ENCODE peak calls at places on chromosomes 11 and 22, in seven cellular contexts. G is stimulated activated CD8-positive, alpha-beta memory T cell treated with anti-CD3 and anti-CD28 coated beads, Interleukin-15, amount 100 ng/mL, for 1 hour; A is T-cell; M is stimulated activated CD4-positive, alpha-beta T cell treated with anti-CD3 and anti-CD28 coated beads, Interleukin-4, amount 100 ng/mL, for 4 hours; B is T-helper 1 cell; J is activated naive CD8-positive, alpha-beta T cell treated with anti-CD3 and anti-CD28 coated beads, Interleukin-2, amount 50 U/mL, for 24 hours; L is ELR. K is an unnamed sample.

GRCh38 chr22:36971726-36972125 is 47.5 kb downstream of the TST start:
- DNase-seq in L (no peak), G (no peak), A (no peak), J (no peak), M (no peak), B (no peak), K (no peak)

GRCh38 chr22:31945971-31946680 is 1.8 kb downstream of the YWHAH start:
- DNase-seq in G (no peak), M (no peak), A (no peak), L (no peak), J (no peak), B (no peak), K (no peak)

GRCh38 chr11:23574149-23574548 is 713.9 kb upstream of the CCDC179 start:
- DNase-seq in B (no peak), L (no peak), J (no peak), G (no peak), M (no peak), A (no peak), K (no peak)

GRCh38 chr11:118306556-118306955 is 2.0 kb downstream of the CD3E start:
- DNase-seq in A (no peak), B (peak; percentile 28), J (peak; percentile 65), L (peak; percentile 8), M (no peak), G (no peak), K (no peak)

GRCh38 chr11:507727-508515 is 879 bp upstream of the RNH1 start:
- DNase-seq in J (no peak), A (no peak), G (no peak), B (no peak), L (peak; percentile 19), M (no peak), K (no peak)

GRCh38 chr11:69385466-69385820 is 91.5 kb downstream of the MYEOV start:
- DNase-seq in G (no peak), M (no peak), J (no peak), L (no peak), A (no peak), B (no peak), K (no peak)

GRCh38 chr11:86726118-86726748 is 53.8 kb upstream of the ME3 start:
- DNase-seq in M (no peak), G (no peak), A (no peak), B (no peak), L (peak; percentile 89), J (no peak), K (no peak)

GRCh38 chr11:105282658-105283057 is 143.1 kb upstream of the CARD18 start:
- DNase-seq in A (no peak), M (no peak), J (no peak), L (no peak), G (no peak), B (no peak), K (no peak)

GRCh38 chr22:45376009-45376408 is 37.4 kb downstream of the SMC1B start:
- DNase-seq in G (no peak), M (no peak), L (no peak), J (no peak), A (no peak), B (no peak), K (no peak)

GRCh38 chr11:43419460-43419859 is 60.7 kb downstream of the TTC17 start:
- DNase-seq in J (peak; percentile 40), M (no peak), G (no peak), B (no peak), A (no peak), L (peak; percentile 63), K (no peak)

GRCh38 chr11:69209936-69210659 is 54.4 kb downstream of the SMIM38 start:
- DNase-seq in B (no peak), G (no peak), J (peak; percentile 18), L (peak; percentile 15), M (peak; percentile 8), A (no peak), K (no peak)

GRCh38 chr22:42270178-42270511 is 308 bp downstream of the TCF20 start:
- DNase-seq in B (no peak), G (no peak), L (peak; percentile 32), M (peak; percentile 37), J (peak; percentile 34), A (no peak), K (no peak)

GRCh38 chr11:12684354-12684753 is 10.1 kb downstream of the TEAD1 start:
- DNase-seq in J (no peak), L (no peak), G (no peak), M (no peak), A (no peak), B (no peak), K (no peak)

GRCh38 chr11:81658722-81659121 is 1074.9 kb downstream of the FAM181B start:
- DNase-seq in A (no peak), G (no peak), B (no peak), L (peak; percentile 2), J (no peak), M (no peak), K (no peak)

GRCh38 chr11:44631831-44632230 is 66.4 kb downstream of the CD82 start:
- DNase-seq in A (no peak), J (no peak), G (no peak), L (no peak), M (no peak), B (no peak), K (no peak)

GRCh38 chr11:75582461-75582934 is 20.4 kb downstream of the SERPINH1 start:
- DNase-seq in L (peak; percentile 47), G (no peak), B (no peak), A (no peak), M (no peak), J (no peak), K (no peak)

GRCh38 chr22:31378123-31378522 is 21.3 kb upstream of the DRG1 start:
- DNase-seq in M (no peak), J (no peak), A (no peak), B (no peak), G (no peak), L (no peak), K (no peak)

GRCh38 chr11:73463359-73463758 is 87.2 kb downstream of the RELT start:
- DNase-seq in J (no peak), A (no peak), B (no peak), M (no peak), L (peak; percentile 40), G (no peak), K (no peak)

GRCh38 chr11:62708423-62709261 is 1.2 kb downstream of the GNG3 start:
- DNase-seq in A (peak; percentile 33), J (peak; percentile 52), M (peak; percentile 32), L (no peak), B (peak; percentile 30), G (no peak), K (no peak)

GRCh38 chr22:37180531-37181231 is 7.4 kb downstream of the C1QTNF6 start:
- DNase-seq in A (no peak), G (no peak), B (no peak), M (no peak), J (no peak), L (no peak), K (no peak)

GRCh38 chr11:33376331-33377099 is 119.3 kb downstream of the HIPK3 start:
- DNase-seq in A (no peak), L (peak; percentile 49), J (no peak), B (no peak), M (no peak), G (no peak), K (no peak)

GRCh38 chr11:13030857-13031256 is 21.7 kb downstream of the RASSF10 start:
- DNase-seq in B (no peak), G (no peak), J (no peak), L (no peak), A (no peak), M (no peak), K (peak; percentile 58)

GRCh38 chr11:74011360-74012071 is 2.6 kb upstream of the UCP3 start:
- DNase-seq in M (peak; percentile 11), A (peak; percentile 19), J (peak; percentile 64), L (no peak), B (no peak), G (no peak), K (no peak)